ENCODE peak calls at places on chromosomes 16 and 17, in eight cellular contexts. V, M, B, Y, U, T, Z and Q are unnamed samples. For H3K4me1, the result is how much of the 10 kb centered on the place peaks cover.

GRCh38 chr17:19015428-19015827 is 10.9 kb upstream of the FAM83G start:
- DNase-seq in V (no peak), M (no peak), B (no peak), Y (no peak), T (no peak), U (no peak), Z (no peak), Q (no peak)

GRCh38 chr17:41540921-41541625 is 13.0 kb upstream of the KRT19 start:
- DNase-seq in V (no peak), M (no peak), B (no peak), U (no peak), T (no peak), Y (no peak), Z (peak), Q (no peak)

GRCh38 chr16:9311303-9311954 is 220.0 kb downstream of the HAPSTR1 start:
- DNase-seq in V (no peak), U (peak), Z (peak), Y (no peak), T (no peak), M (no peak), B (no peak), Q (no peak)

GRCh38 chr16:19113577-19114358 is at the start of gene ITPRIPL2:
- DNase-seq in Y (peak), M (peak), B (no peak), T (peak), U (peak), Z (peak), V (peak), Q (no peak)

GRCh38 chr16:80273635-80274538 is 266.9 kb upstream of the DYNLRB2 start:
- DNase-seq in V (no peak), T (no peak), Y (no peak), B (no peak), U (no peak), Z (peak), M (no peak), Q (no peak)

GRCh38 chr16:14194706-14195105 is 123.6 kb downstream of the MRTFB start:
- DNase-seq in M (no peak), Y (no peak), V (no peak), U (no peak), T (no peak), B (no peak), Z (no peak), Q (no peak)

GRCh38 chr16:64412578-64413280 is 709.1 kb downstream of the CDH11 start:
- DNase-seq in V (no peak), Y (no peak), Z (peak), M (no peak), T (no peak), B (no peak), U (no peak), Q (no peak)

GRCh38 chr16:75116081-75116910 is at the start of gene LDHD:
- DNase-seq in V (peak), M (peak), U (peak), Y (peak), T (peak), Z (peak), B (no peak), Q (no peak)

GRCh38 chr17:43367588-43368242 is 31.1 kb upstream of the ARL4D start:
- DNase-seq in M (no peak), Z (peak), T (no peak), V (no peak), U (peak), B (no peak), Y (no peak), Q (no peak)

GRCh38 chr16:4868046-4868445 is 20.8 kb downstream of the UBN1 start:
- DNase-seq in Y (no peak), M (no peak), V (no peak), T (peak), B (no peak), U (no peak), Z (no peak), Q (no peak)

GRCh38 chr17:17849147-17849820 is 12.5 kb upstream of the SREBF1 start:
- DNase-seq in T (peak), M (peak), Y (peak), B (peak), V (no peak), Z (peak), U (no peak), Q (no peak)

GRCh38 chr16:77662241-77662640 is 60.1 kb upstream of the NUDT7 start:
- DNase-seq in U (no peak), B (no peak), Z (no peak), T (no peak), Y (no peak), V (no peak), M (no peak), Q (no peak)

GRCh38 chr17:50498021-50498874 is 10.0 kb upstream of the MYCBPAP start:
- DNase-seq in V (no peak), U (no peak), T (peak), Y (no peak), Z (no peak), M (peak), B (no peak), Q (no peak)

GRCh38 chr17:43175213-43176118 is 4.5 kb downstream of the NBR1 start:
- DNase-seq in M (no peak), T (no peak), B (no peak), Y (no peak), V (no peak), U (no peak), Z (peak), Q (no peak)

GRCh38 chr17:63626551-63627228 is 4.5 kb downstream of the MAP3K3 start:
- DNase-seq in T (no peak), Z (peak), M (no peak), V (no peak), U (no peak), B (no peak), Y (no peak), Q (no peak)

GRCh38 chr17:78318843-78319242 is 41.0 kb downstream of the SOCS3 start:
- DNase-seq in U (no peak), T (no peak), Z (no peak), M (no peak), Y (no peak), B (no peak), V (no peak), Q (no peak)

GRCh38 chr17:73304971-73305786 is 6.6 kb downstream of the CDC42EP4 start:
- DNase-seq in B (no peak), Z (peak), M (peak), V (peak), T (peak), U (peak), Y (peak), Q (no peak)

GRCh38 chr16:79272141-79272577 is 328.4 kb downstream of the MAF start:
- DNase-seq in Y (no peak), Z (no peak), M (no peak), V (no peak), B (peak), U (no peak), T (peak), Q (no peak)

GRCh38 chr17:76501018-76501826 is at the start of gene RHBDF2:
- DNase-seq in U (peak), Y (peak), M (peak), Z (peak), B (peak), T (peak), V (peak), Q (no peak)

GRCh38 chr16:46757339-46758050 is 9.4 kb upstream of the MYLK3 start:
- DNase-seq in T (no peak), Z (no peak), M (peak), B (no peak), Y (no peak), U (no peak), V (no peak), Q (no peak)

GRCh38 chr17:82106697-82107305 is 8.8 kb upstream of the FASN start:
- DNase-seq in Z (no peak), Y (peak), M (peak), V (no peak), B (no peak), U (no peak), T (no peak), Q (no peak)

GRCh38 chr16:80377621-80378020 is 163.2 kb upstream of the DYNLRB2 start:
- DNase-seq in M (no peak), V (no peak), Z (no peak), B (no peak), U (no peak), Y (no peak), T (no peak), Q (no peak)

GRCh38 chr17:76688165-76688622 is 22.6 kb downstream of the MXRA7 start:
- DNase-seq in M (no peak), U (no peak), B (no peak), Y (peak), V (no peak), T (no peak), Z (peak), Q (no peak)

GRCh38 chr16:3022208-3022696 is 1.5 kb downstream of the HCFC1R1 start:
- DNase-seq in Z (peak), T (peak), M (peak), V (peak), Y (peak), U (peak), B (peak), Q (no peak)

GRCh38 chr17:67554634-67555033 is 163.1 kb upstream of the NOL11 start:
- DNase-seq in Y (no peak), V (no peak), U (no peak), M (no peak), T (no peak), Z (no peak), B (no peak), Q (no peak)

GRCh38 chr17:58514795-58515157 is 338 bp upstream of the MTMR4 start:
- DNase-seq in V (no peak), Z (peak), B (no peak), M (no peak), Y (no peak), U (no peak), T (no peak), Q (no peak)

GRCh38 chr17:58516644-58517377 is 2.4 kb upstream of the MTMR4 start:
- DNase-seq in U (no peak), M (no peak), Y (no peak), T (peak), B (no peak), V (no peak), Z (no peak), Q (no peak)

GRCh38 chr17:58515286-58515685 is 848 bp upstream of the MTMR4 start:
- DNase-seq in M (no peak), U (no peak), T (no peak), B (no peak), V (no peak), Z (no peak), Y (no peak), Q (no peak)

GRCh38 chr17:58513391-58513912 is 986 bp downstream of the MTMR4 start:
- DNase-seq in U (no peak), B (no peak), V (no peak), Y (no peak), M (no peak), Z (no peak), T (no peak), Q (no peak)

GRCh38 chr17:58513913-58514794 is at the start of gene MTMR4:
- DNase-seq in M (peak), Y (peak), V (peak), U (peak), T (peak), B (peak), Z (peak), Q (no peak)
- H3K4me1 ChIP-seq in M (under half), Y (under half), V (under half), U (under half), T (under half), B (under half), Z (under half), Q (half or more)

GRCh38 chr16:23498863-23499262 is 11.4 kb downstream of the GGA2 start:
- DNase-seq in V (no peak), Z (no peak), U (no peak), B (no peak), M (no peak), T (no peak), Y (no peak), Q (no peak)
- H3K27ac ChIP-seq in V (peak), Z (no peak), U (no peak), B (no peak), M (peak), T (no peak), Y (no peak), Q (peak)

DNA sequence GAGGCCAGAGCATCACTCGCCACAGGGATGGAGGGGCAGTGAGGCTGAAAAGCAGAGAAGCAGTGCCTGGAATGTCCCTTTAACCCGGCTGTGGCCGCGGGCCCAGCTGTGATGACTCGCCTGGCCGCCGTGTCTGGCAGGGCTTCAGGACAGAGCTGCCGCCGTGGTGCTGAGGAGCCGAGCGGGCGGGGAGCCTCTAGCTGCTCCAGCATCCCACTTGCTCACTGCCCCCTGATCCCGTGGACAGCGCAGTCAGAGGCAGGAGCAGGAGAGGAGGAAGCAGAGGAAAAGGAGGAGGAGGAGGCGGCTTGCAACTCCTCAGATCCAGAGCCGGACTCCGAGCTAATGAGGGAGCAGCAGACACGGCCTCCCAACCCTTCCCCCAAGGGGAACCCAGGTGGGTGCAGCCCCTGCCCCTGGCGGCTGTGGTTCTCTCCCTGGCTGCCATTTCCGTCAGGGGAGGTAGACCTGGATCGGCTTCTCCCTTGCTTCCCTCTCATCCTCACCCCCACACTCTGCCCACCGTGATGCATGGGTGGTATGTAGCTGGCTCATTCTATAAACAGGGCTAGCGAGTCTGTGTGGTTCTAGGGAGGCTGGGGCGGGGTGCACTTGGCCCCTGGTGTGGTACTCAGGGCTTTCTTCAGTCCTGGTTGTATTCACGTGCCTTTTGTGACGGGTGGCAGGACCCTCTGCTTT is 165.7 kb downstream of the CMIP start:
- DNase-seq in U (no peak), Y (peak), B (no peak), Z (peak), V (no peak), T (peak), M (peak), Q (no peak)
- H3K4me1 ChIP-seq in U (under half), Y (under half), B (under half), Z (under half), V (under half), T (under half), M (under half), Q (half or more)

DNA sequence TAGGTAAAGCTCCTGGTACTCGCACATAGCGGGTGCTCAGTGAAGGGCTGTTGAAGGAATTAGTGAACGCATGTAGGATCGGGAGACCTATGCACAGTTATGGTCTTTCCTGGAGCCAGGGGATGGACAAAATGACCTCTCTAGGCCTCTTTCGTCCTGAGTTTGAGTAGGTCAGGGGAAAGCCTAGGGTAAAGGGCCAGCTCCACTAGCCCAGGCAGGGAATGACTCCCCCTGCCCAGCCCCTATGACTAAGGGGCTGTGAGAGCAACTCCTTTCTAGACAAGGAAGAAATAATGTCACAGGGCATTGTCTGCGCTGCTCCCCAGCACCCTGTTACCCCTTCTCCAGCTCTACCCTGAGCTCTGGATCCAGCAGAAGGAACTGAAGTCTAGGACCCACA is 24.6 kb upstream of the FMNL1 start:
- DNase-seq in Y (no peak), Z (no peak), U (no peak), B (no peak), M (no peak), V (no peak), T (no peak), Q (no peak)
- H3K27ac ChIP-seq in Y (no peak), Z (no peak), U (no peak), B (no peak), M (peak), V (no peak), T (no peak), Q (peak)

DNA sequence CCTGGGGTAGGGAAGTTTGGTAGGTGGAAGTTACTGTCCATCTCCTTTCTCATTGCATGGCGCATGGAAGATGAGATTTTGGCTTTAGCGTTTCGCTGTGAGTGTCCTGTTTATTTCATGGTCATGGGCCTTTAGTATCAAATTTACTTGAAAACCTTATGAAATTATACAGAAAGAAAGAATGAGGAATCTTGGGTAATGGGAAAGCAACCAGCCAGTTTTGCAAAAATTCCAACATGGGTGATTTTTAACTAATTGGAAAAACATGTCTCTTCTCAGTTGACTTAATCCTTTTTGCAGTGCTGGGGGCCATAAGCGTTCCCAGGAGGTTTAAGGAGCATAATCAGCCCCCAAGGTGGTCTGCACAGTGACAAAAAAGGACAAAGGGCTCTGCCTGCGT is 15.8 kb downstream of the RMI2 start:
- DNase-seq in M (no peak), V (no peak), B (no peak), Y (no peak), Z (peak), U (no peak), T (no peak), Q (no peak)
- H3K4me1 ChIP-seq in M (under half), V (under half), B (under half), Y (under half), Z (half or more), U (under half), T (under half), Q (under half)

GRCh38 chr17:1907818-1908698 is 78.3 kb downstream of the RPA1 start:
- DNase-seq in U (peak), B (no peak), T (no peak), Z (peak), M (no peak), Y (peak), V (no peak), Q (no peak)

GRCh38 chr17:1908699-1909309 is 79.0 kb downstream of the RPA1 start:
- DNase-seq in Y (peak), V (peak), B (no peak), U (no peak), M (peak), T (peak), Z (peak), Q (no peak)

GRCh38 chr17:1905190-1905919 is 75.5 kb downstream of the RPA1 start:
- DNase-seq in U (no peak), Z (peak), T (no peak), Y (no peak), V (no peak), B (no peak), M (no peak), Q (no peak)

GRCh38 chr17:1906622-1907021 is 76.8 kb downstream of the RPA1 start:
- DNase-seq in Z (peak), B (no peak), V (no peak), Y (no peak), T (no peak), U (no peak), M (no peak), Q (no peak)

GRCh38 chr17:1907216-1907631 is 77.4 kb downstream of the RPA1 start:
- DNase-seq in Y (no peak), Z (no peak), T (no peak), U (no peak), M (no peak), V (no peak), B (no peak), Q (no peak)
- H3K27ac ChIP-seq in Y (no peak), Z (no peak), T (no peak), U (no peak), M (no peak), V (no peak), B (no peak), Q (no peak)

GRCh38 chr16:73124665-73125064 is 76.7 kb upstream of the ZFHX3 start:
- DNase-seq in Z (no peak), V (no peak), U (no peak), M (no peak), B (no peak), Y (no peak), T (no peak), Q (no peak)

GRCh38 chr16:73124097-73124652 is 76.2 kb upstream of the ZFHX3 start:
- DNase-seq in Z (peak), B (no peak), Y (no peak), M (no peak), T (no peak), V (no peak), U (no peak), Q (no peak)

GRCh38 chr16:73125860-73126259 is 77.9 kb upstream of the ZFHX3 start:
- DNase-seq in Y (no peak), B (no peak), Z (peak), U (no peak), V (no peak), T (no peak), M (no peak), Q (no peak)

GRCh38 chr16:73126453-73126853 is 78.5 kb upstream of the ZFHX3 start:
- DNase-seq in U (no peak), Z (peak), T (peak), B (no peak), Y (no peak), V (peak), M (no peak), Q (no peak)

DNA sequence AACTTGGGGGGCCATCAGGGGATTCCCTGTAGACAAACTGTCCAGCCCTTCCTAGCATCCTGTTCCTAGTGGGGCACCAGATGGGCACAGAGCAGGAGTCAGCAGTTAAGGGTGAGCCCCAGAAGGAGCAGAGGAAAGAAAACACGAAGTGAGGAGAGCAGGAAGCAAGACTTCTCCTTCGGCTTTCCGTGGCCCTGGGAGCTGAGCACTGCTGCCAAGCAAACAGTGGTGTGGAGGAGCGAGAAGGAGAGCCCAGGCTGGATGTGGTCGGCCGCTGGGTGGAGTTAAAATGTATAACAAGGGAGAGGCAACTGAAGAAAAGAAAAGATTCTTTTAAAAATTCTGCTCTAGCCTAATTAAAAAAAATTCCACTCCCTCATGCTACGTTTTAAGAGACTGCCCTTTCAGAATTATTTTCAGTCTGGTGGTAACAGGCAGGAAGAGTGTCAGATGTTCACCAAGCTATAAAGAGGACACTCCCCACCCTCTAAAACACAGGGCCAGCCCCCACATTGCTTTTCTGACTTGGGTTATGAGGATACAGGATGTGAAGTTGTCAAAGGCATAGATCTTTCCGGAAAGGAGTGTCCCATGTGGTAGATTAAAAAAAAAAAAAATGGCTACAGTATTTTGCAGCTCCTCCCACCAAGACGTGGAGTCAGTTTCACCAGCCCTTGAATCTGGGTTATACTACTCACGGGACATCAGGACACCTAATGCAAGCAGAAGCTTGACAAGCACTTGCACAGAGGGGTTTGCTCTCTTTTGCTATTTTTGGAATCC is 74.9 kb upstream of the ZFHX3 start:
- DNase-seq in T (no peak), Y (no peak), B (no peak), U (no peak), V (no peak), Z (peak), M (no peak), Q (no peak)
- H3K4me1 ChIP-seq in T (under half), Y (under half), B (under half), U (under half), V (under half), Z (under half), M (under half), Q (under half)

GRCh38 chr16:86665319-86665675 is 86.9 kb downstream of the FOXL1 start:
- DNase-seq in M (no peak), Z (peak), V (no peak), U (no peak), T (no peak), B (no peak), Y (no peak), Q (no peak)

GRCh38 chr16:86665929-86666328 is 87.6 kb downstream of the FOXL1 start:
- DNase-seq in Y (no peak), T (no peak), U (no peak), M (no peak), B (no peak), Z (no peak), V (no peak), Q (no peak)

GRCh38 chr16:86668136-86668535 is 89.8 kb downstream of the FOXL1 start:
- DNase-seq in T (no peak), M (no peak), V (no peak), Y (no peak), U (no peak), Z (peak), B (no peak), Q (no peak)

GRCh38 chr16:86669285-86669805 is 91.0 kb downstream of the FOXL1 start:
- DNase-seq in M (no peak), U (no peak), Z (no peak), V (no peak), B (no peak), T (no peak), Y (no peak), Q (no peak)

GRCh38 chr16:86667035-86667434 is 88.7 kb downstream of the FOXL1 start:
- DNase-seq in Y (no peak), V (no peak), B (no peak), T (no peak), M (no peak), Z (no peak), U (no peak), Q (no peak)
- H3K27ac ChIP-seq in Y (no peak), V (no peak), B (no peak), T (no peak), M (no peak), Z (no peak), U (no peak), Q (peak)